ENCODE peak calls at places on chromosomes 5 and 9, in eight cellular contexts. One of them, this sample, is unnamed.

GRCh38 chr5:95393279-95393678 is 2.1 kb downstream of the FAM81B start:
- DNase-seq in sciatic nerve: no peak
- DNase-seq in NB4: no peak
- DNase-seq in stimulated activated CD4-positive, alpha-beta T cell treated with anti-CD3 and anti-CD28 coated beads, TNF-alpha, amount 100 ng/mL, for 24 hours: no peak
- DNase-seq in HT1080: no peak
- DNase-seq in NCI-H2029 treated with DMSO at 0.1 percent for 48 hours: no peak
- DNase-seq in IMR-90: no peak
- DNase-seq in foreskin fibroblast: no peak
- DNase-seq in this sample: no peak

GRCh38 chr9:93682155-93682968 is 106.0 kb downstream of the PHF2 start:
- DNase-seq in HT1080: peak; percentile 30
- DNase-seq in foreskin fibroblast: peak; percentile 75
- DNase-seq in NB4: peak; percentile 67
- DNase-seq in NCI-H2029 treated with DMSO at 0.1 percent for 48 hours: peak; percentile 45
- DNase-seq in stimulated activated CD4-positive, alpha-beta T cell treated with anti-CD3 and anti-CD28 coated beads, TNF-alpha, amount 100 ng/mL, for 24 hours: peak; percentile 40
- DNase-seq in sciatic nerve: peak; percentile 76
- DNase-seq in IMR-90: peak; percentile 23
- DNase-seq in this sample: peak; percentile 35

GRCh38 chr5:93088566-93088965 is 492.5 kb downstream of the NR2F1-AS1 start:
- DNase-seq in foreskin fibroblast: no peak
- DNase-seq in NCI-H2029 treated with DMSO at 0.1 percent for 48 hours: no peak
- DNase-seq in sciatic nerve: no peak
- DNase-seq in HT1080: no peak
- DNase-seq in IMR-90: no peak
- DNase-seq in NB4: no peak
- DNase-seq in stimulated activated CD4-positive, alpha-beta T cell treated with anti-CD3 and anti-CD28 coated beads, TNF-alpha, amount 100 ng/mL, for 24 hours: no peak
- DNase-seq in this sample: peak; percentile 34

GRCh38 chr9:7316967-7317366 is 482.6 kb downstream of the DMAC1 start:
- DNase-seq in NCI-H2029 treated with DMSO at 0.1 percent for 48 hours: no peak
- DNase-seq in sciatic nerve: no peak
- DNase-seq in foreskin fibroblast: no peak
- DNase-seq in HT1080: peak; percentile 11
- DNase-seq in stimulated activated CD4-positive, alpha-beta T cell treated with anti-CD3 and anti-CD28 coated beads, TNF-alpha, amount 100 ng/mL, for 24 hours: no peak
- DNase-seq in IMR-90: no peak
- DNase-seq in NB4: no peak
- DNase-seq in this sample: no peak

GRCh38 chr9:17706347-17706746 is 127.5 kb downstream of the SH3GL2 start:
- DNase-seq in sciatic nerve: no peak
- DNase-seq in foreskin fibroblast: no peak
- DNase-seq in HT1080: no peak
- DNase-seq in stimulated activated CD4-positive, alpha-beta T cell treated with anti-CD3 and anti-CD28 coated beads, TNF-alpha, amount 100 ng/mL, for 24 hours: no peak
- DNase-seq in NB4: no peak
- DNase-seq in IMR-90: no peak
- DNase-seq in NCI-H2029 treated with DMSO at 0.1 percent for 48 hours: no peak
- DNase-seq in this sample: no peak

GRCh38 chr5:67983251-67983941 is 232.2 kb upstream of the PIK3R1 start:
- DNase-seq in IMR-90: peak; percentile 72
- DNase-seq in stimulated activated CD4-positive, alpha-beta T cell treated with anti-CD3 and anti-CD28 coated beads, TNF-alpha, amount 100 ng/mL, for 24 hours: no peak
- DNase-seq in foreskin fibroblast: peak; percentile 86
- DNase-seq in HT1080: peak; percentile 75
- DNase-seq in NB4: peak; percentile 45
- DNase-seq in NCI-H2029 treated with DMSO at 0.1 percent for 48 hours: no peak
- DNase-seq in sciatic nerve: no peak
- DNase-seq in this sample: no peak

GRCh38 chr9:761793-762190 is 79.7 kb upstream of the DMRT1 start:
- DNase-seq in NB4: no peak
- DNase-seq in foreskin fibroblast: no peak
- DNase-seq in HT1080: no peak
- DNase-seq in NCI-H2029 treated with DMSO at 0.1 percent for 48 hours: no peak
- DNase-seq in stimulated activated CD4-positive, alpha-beta T cell treated with anti-CD3 and anti-CD28 coated beads, TNF-alpha, amount 100 ng/mL, for 24 hours: no peak
- DNase-seq in sciatic nerve: no peak
- DNase-seq in IMR-90: no peak
- DNase-seq in this sample: no peak

GRCh38 chr5:177370488-177371119 is 12.9 kb downstream of the RGS14 start:
- DNase-seq in sciatic nerve: peak; percentile 82
- DNase-seq in stimulated activated CD4-positive, alpha-beta T cell treated with anti-CD3 and anti-CD28 coated beads, TNF-alpha, amount 100 ng/mL, for 24 hours: no peak
- DNase-seq in NB4: peak; percentile 59
- DNase-seq in NCI-H2029 treated with DMSO at 0.1 percent for 48 hours: peak; percentile 61
- DNase-seq in foreskin fibroblast: peak; percentile 88
- DNase-seq in HT1080: no peak
- DNase-seq in IMR-90: peak; percentile 82
- DNase-seq in this sample: peak; percentile 73

GRCh38 chr9:113624721-113625120 is 161.2 kb downstream of the RGS3 start:
- DNase-seq in foreskin fibroblast: peak; percentile 87
- DNase-seq in stimulated activated CD4-positive, alpha-beta T cell treated with anti-CD3 and anti-CD28 coated beads, TNF-alpha, amount 100 ng/mL, for 24 hours: no peak
- DNase-seq in NCI-H2029 treated with DMSO at 0.1 percent for 48 hours: no peak
- DNase-seq in NB4: no peak
- DNase-seq in IMR-90: peak; percentile 50
- DNase-seq in HT1080: peak; percentile 84
- DNase-seq in sciatic nerve: no peak
- DNase-seq in this sample: no peak

GRCh38 chr5:77774981-77775772 is 962 bp downstream of the TBCA start:
- DNase-seq in stimulated activated CD4-positive, alpha-beta T cell treated with anti-CD3 and anti-CD28 coated beads, TNF-alpha, amount 100 ng/mL, for 24 hours: no peak
- DNase-seq in HT1080: no peak
- DNase-seq in NB4: peak; percentile 14
- DNase-seq in NCI-H2029 treated with DMSO at 0.1 percent for 48 hours: no peak
- DNase-seq in foreskin fibroblast: no peak
- DNase-seq in IMR-90: no peak
- DNase-seq in sciatic nerve: no peak
- DNase-seq in this sample: peak; percentile 4

GRCh38 chr5:171207256-171207866 is 101.7 kb upstream of the TLX3 start:
- DNase-seq in HT1080: peak; percentile 57
- DNase-seq in NB4: peak; percentile 63
- DNase-seq in IMR-90: peak; percentile 57
- DNase-seq in stimulated activated CD4-positive, alpha-beta T cell treated with anti-CD3 and anti-CD28 coated beads, TNF-alpha, amount 100 ng/mL, for 24 hours: no peak
- DNase-seq in sciatic nerve: no peak
- DNase-seq in NCI-H2029 treated with DMSO at 0.1 percent for 48 hours: no peak
- DNase-seq in foreskin fibroblast: peak; percentile 77
- DNase-seq in this sample: peak; percentile 64

GRCh38 chr5:170524576-170524975 is 20.8 kb downstream of the KCNIP1 start:
- DNase-seq in NCI-H2029 treated with DMSO at 0.1 percent for 48 hours: no peak
- DNase-seq in NB4: no peak
- DNase-seq in sciatic nerve: no peak
- DNase-seq in foreskin fibroblast: no peak
- DNase-seq in HT1080: no peak
- DNase-seq in stimulated activated CD4-positive, alpha-beta T cell treated with anti-CD3 and anti-CD28 coated beads, TNF-alpha, amount 100 ng/mL, for 24 hours: no peak
- DNase-seq in IMR-90: no peak
- DNase-seq in this sample: no peak

GRCh38 chr9:135616621-135617537 is 22.5 kb downstream of the GLT6D1 start:
- DNase-seq in stimulated activated CD4-positive, alpha-beta T cell treated with anti-CD3 and anti-CD28 coated beads, TNF-alpha, amount 100 ng/mL, for 24 hours: no peak
- DNase-seq in sciatic nerve: no peak
- DNase-seq in foreskin fibroblast: no peak
- DNase-seq in HT1080: no peak
- DNase-seq in IMR-90: no peak
- DNase-seq in NCI-H2029 treated with DMSO at 0.1 percent for 48 hours: no peak
- DNase-seq in NB4: no peak
- DNase-seq in this sample: no peak

GRCh38 chr9:99411479-99412100 is 189.5 kb downstream of the SEC61B start:
- DNase-seq in NB4: no peak
- DNase-seq in sciatic nerve: no peak
- DNase-seq in foreskin fibroblast: no peak
- DNase-seq in NCI-H2029 treated with DMSO at 0.1 percent for 48 hours: no peak
- DNase-seq in IMR-90: no peak
- DNase-seq in stimulated activated CD4-positive, alpha-beta T cell treated with anti-CD3 and anti-CD28 coated beads, TNF-alpha, amount 100 ng/mL, for 24 hours: no peak
- DNase-seq in HT1080: no peak
- DNase-seq in this sample: peak; percentile 98

GRCh38 chr9:134942421-134943119 is 24.9 kb upstream of the FCN1 start:
- DNase-seq in stimulated activated CD4-positive, alpha-beta T cell treated with anti-CD3 and anti-CD28 coated beads, TNF-alpha, amount 100 ng/mL, for 24 hours: no peak
- DNase-seq in sciatic nerve: no peak
- DNase-seq in NCI-H2029 treated with DMSO at 0.1 percent for 48 hours: no peak
- DNase-seq in foreskin fibroblast: peak; percentile 26
- DNase-seq in NB4: no peak
- DNase-seq in IMR-90: no peak
- DNase-seq in HT1080: no peak
- DNase-seq in this sample: no peak

GRCh38 chr9:23841304-23841703 is 15.3 kb upstream of the ELAVL2 start:
- DNase-seq in IMR-90: no peak
- DNase-seq in stimulated activated CD4-positive, alpha-beta T cell treated with anti-CD3 and anti-CD28 coated beads, TNF-alpha, amount 100 ng/mL, for 24 hours: no peak
- DNase-seq in HT1080: no peak
- DNase-seq in sciatic nerve: no peak
- DNase-seq in NCI-H2029 treated with DMSO at 0.1 percent for 48 hours: no peak
- DNase-seq in NB4: no peak
- DNase-seq in foreskin fibroblast: no peak
- DNase-seq in this sample: no peak

GRCh38 chr9:14497476-14497875 is 183.5 kb upstream of the NFIB start:
- DNase-seq in stimulated activated CD4-positive, alpha-beta T cell treated with anti-CD3 and anti-CD28 coated beads, TNF-alpha, amount 100 ng/mL, for 24 hours: no peak
- DNase-seq in HT1080: no peak
- DNase-seq in foreskin fibroblast: peak; percentile 33
- DNase-seq in IMR-90: no peak
- DNase-seq in sciatic nerve: no peak
- DNase-seq in NB4: no peak
- DNase-seq in NCI-H2029 treated with DMSO at 0.1 percent for 48 hours: no peak
- DNase-seq in this sample: no peak

GRCh38 chr5:103849934-103850333 is 287.3 kb upstream of the NUDT12 start:
- DNase-seq in NB4: no peak
- DNase-seq in IMR-90: peak; percentile 91
- DNase-seq in NCI-H2029 treated with DMSO at 0.1 percent for 48 hours: no peak
- DNase-seq in stimulated activated CD4-positive, alpha-beta T cell treated with anti-CD3 and anti-CD28 coated beads, TNF-alpha, amount 100 ng/mL, for 24 hours: no peak
- DNase-seq in sciatic nerve: no peak
- DNase-seq in foreskin fibroblast: peak; percentile 82
- DNase-seq in HT1080: peak; percentile 96
- DNase-seq in this sample: no peak

GRCh38 chr9:73118898-73119554 is 32.6 kb upstream of the ANXA1 start:
- DNase-seq in IMR-90: peak; percentile 77
- DNase-seq in foreskin fibroblast: peak; percentile 85
- DNase-seq in HT1080: peak; percentile 87
- DNase-seq in NCI-H2029 treated with DMSO at 0.1 percent for 48 hours: no peak
- DNase-seq in stimulated activated CD4-positive, alpha-beta T cell treated with anti-CD3 and anti-CD28 coated beads, TNF-alpha, amount 100 ng/mL, for 24 hours: no peak
- DNase-seq in NB4: no peak
- DNase-seq in sciatic nerve: no peak
- DNase-seq in this sample: no peak

GRCh38 chr9:95316794-95317118 is 753 bp downstream of the FANCC start:
- DNase-seq in HT1080: peak; percentile 80
- DNase-seq in sciatic nerve: peak; percentile 76
- DNase-seq in IMR-90: peak; percentile 50
- DNase-seq in foreskin fibroblast: peak; percentile 70
- DNase-seq in NB4: peak; percentile 85
- DNase-seq in NCI-H2029 treated with DMSO at 0.1 percent for 48 hours: peak; percentile 40
- DNase-seq in stimulated activated CD4-positive, alpha-beta T cell treated with anti-CD3 and anti-CD28 coated beads, TNF-alpha, amount 100 ng/mL, for 24 hours: no peak
- DNase-seq in this sample: no peak

GRCh38 chr9:131781069-131781468 is 41.2 kb upstream of the RAPGEF1 start:
- DNase-seq in HT1080: no peak
- DNase-seq in foreskin fibroblast: no peak
- DNase-seq in IMR-90: no peak
- DNase-seq in stimulated activated CD4-positive, alpha-beta T cell treated with anti-CD3 and anti-CD28 coated beads, TNF-alpha, amount 100 ng/mL, for 24 hours: no peak
- DNase-seq in sciatic nerve: no peak
- DNase-seq in NCI-H2029 treated with DMSO at 0.1 percent for 48 hours: peak; percentile 51
- DNase-seq in NB4: peak; percentile 35
- DNase-seq in this sample: no peak

GRCh38 chr9:4211022-4211421 is 88.8 kb downstream of the GLIS3 start:
- DNase-seq in HT1080: no peak
- DNase-seq in stimulated activated CD4-positive, alpha-beta T cell treated with anti-CD3 and anti-CD28 coated beads, TNF-alpha, amount 100 ng/mL, for 24 hours: no peak
- DNase-seq in IMR-90: no peak
- DNase-seq in sciatic nerve: no peak
- DNase-seq in foreskin fibroblast: no peak
- DNase-seq in NCI-H2029 treated with DMSO at 0.1 percent for 48 hours: no peak
- DNase-seq in NB4: no peak
- DNase-seq in this sample: no peak

GRCh38 chr9:38421498-38422211 is 2.6 kb downstream of the IGFBPL1 start:
- DNase-seq in IMR-90: no peak
- DNase-seq in NCI-H2029 treated with DMSO at 0.1 percent for 48 hours: no peak
- DNase-seq in NB4: peak; percentile 23
- DNase-seq in sciatic nerve: no peak
- DNase-seq in foreskin fibroblast: peak; percentile 42
- DNase-seq in HT1080: no peak
- DNase-seq in stimulated activated CD4-positive, alpha-beta T cell treated with anti-CD3 and anti-CD28 coated beads, TNF-alpha, amount 100 ng/mL, for 24 hours: no peak
- DNase-seq in this sample: peak; percentile 99

GRCh38 chr9:123049589-123050222 is 16.2 kb downstream of the GPR21 start:
- DNase-seq in foreskin fibroblast: peak; percentile 78
- DNase-seq in stimulated activated CD4-positive, alpha-beta T cell treated with anti-CD3 and anti-CD28 coated beads, TNF-alpha, amount 100 ng/mL, for 24 hours: no peak
- DNase-seq in NCI-H2029 treated with DMSO at 0.1 percent for 48 hours: peak; percentile 32
- DNase-seq in IMR-90: peak; percentile 24
- DNase-seq in HT1080: no peak
- DNase-seq in NB4: no peak
- DNase-seq in sciatic nerve: no peak
- DNase-seq in this sample: no peak

GRCh38 chr5:68562308-68562707 is 346.8 kb downstream of the PIK3R1 start:
- DNase-seq in NB4: no peak
- DNase-seq in HT1080: no peak
- DNase-seq in stimulated activated CD4-positive, alpha-beta T cell treated with anti-CD3 and anti-CD28 coated beads, TNF-alpha, amount 100 ng/mL, for 24 hours: no peak
- DNase-seq in foreskin fibroblast: peak; percentile 58
- DNase-seq in sciatic nerve: peak; percentile 68
- DNase-seq in NCI-H2029 treated with DMSO at 0.1 percent for 48 hours: peak; percentile 96
- DNase-seq in IMR-90: peak; percentile 44
- DNase-seq in this sample: no peak

GRCh38 chr5:168987540-168988300 is 313.2 kb downstream of the SLIT3 start:
- DNase-seq in NB4: peak; percentile 60
- DNase-seq in NCI-H2029 treated with DMSO at 0.1 percent for 48 hours: peak; percentile 33
- DNase-seq in sciatic nerve: peak; percentile 88
- DNase-seq in stimulated activated CD4-positive, alpha-beta T cell treated with anti-CD3 and anti-CD28 coated beads, TNF-alpha, amount 100 ng/mL, for 24 hours: peak; percentile 22
- DNase-seq in foreskin fibroblast: peak; percentile 87
- DNase-seq in HT1080: peak; percentile 41
- DNase-seq in IMR-90: peak; percentile 58
- DNase-seq in this sample: peak; percentile 79

GRCh38 chr5:77828445-77828844 is 52.3 kb upstream of the TBCA start:
- DNase-seq in foreskin fibroblast: peak; percentile 10
- DNase-seq in stimulated activated CD4-positive, alpha-beta T cell treated with anti-CD3 and anti-CD28 coated beads, TNF-alpha, amount 100 ng/mL, for 24 hours: no peak
- DNase-seq in IMR-90: no peak
- DNase-seq in NCI-H2029 treated with DMSO at 0.1 percent for 48 hours: no peak
- DNase-seq in NB4: no peak
- DNase-seq in HT1080: no peak
- DNase-seq in sciatic nerve: no peak
- DNase-seq in this sample: no peak

GRCh38 chr5:113020461-113021273 is 44.1 kb downstream of the DCP2 start:
- DNase-seq in foreskin fibroblast: peak; percentile 56
- DNase-seq in NB4: no peak
- DNase-seq in HT1080: peak; percentile 98
- DNase-seq in stimulated activated CD4-positive, alpha-beta T cell treated with anti-CD3 and anti-CD28 coated beads, TNF-alpha, amount 100 ng/mL, for 24 hours: no peak
- DNase-seq in sciatic nerve: no peak
- DNase-seq in IMR-90: peak; percentile 87
- DNase-seq in NCI-H2029 treated with DMSO at 0.1 percent for 48 hours: no peak
- DNase-seq in this sample: no peak

GRCh38 chr5:121967187-121967586 is 5.4 kb downstream of the SRFBP1 start:
- DNase-seq in NCI-H2029 treated with DMSO at 0.1 percent for 48 hours: no peak
- DNase-seq in NB4: no peak
- DNase-seq in sciatic nerve: no peak
- DNase-seq in HT1080: no peak
- DNase-seq in stimulated activated CD4-positive, alpha-beta T cell treated with anti-CD3 and anti-CD28 coated beads, TNF-alpha, amount 100 ng/mL, for 24 hours: no peak
- DNase-seq in IMR-90: peak; percentile 66
- DNase-seq in foreskin fibroblast: peak; percentile 72
- DNase-seq in this sample: no peak

GRCh38 chr9:79572032-79572890 is 496 bp downstream of the TLE4 start:
- DNase-seq in IMR-90: peak; percentile 40
- DNase-seq in sciatic nerve: peak; percentile 67
- DNase-seq in foreskin fibroblast: peak; percentile 76
- DNase-seq in NCI-H2029 treated with DMSO at 0.1 percent for 48 hours: no peak
- DNase-seq in NB4: peak; percentile 60
- DNase-seq in HT1080: no peak
- DNase-seq in stimulated activated CD4-positive, alpha-beta T cell treated with anti-CD3 and anti-CD28 coated beads, TNF-alpha, amount 100 ng/mL, for 24 hours: no peak
- DNase-seq in this sample: no peak

GRCh38 chr5:38831909-38832308 is 13.9 kb upstream of the OSMR start:
- DNase-seq in sciatic nerve: no peak
- DNase-seq in HT1080: no peak
- DNase-seq in IMR-90: peak; percentile 45
- DNase-seq in NCI-H2029 treated with DMSO at 0.1 percent for 48 hours: no peak
- DNase-seq in foreskin fibroblast: peak; percentile 54
- DNase-seq in stimulated activated CD4-positive, alpha-beta T cell treated with anti-CD3 and anti-CD28 coated beads, TNF-alpha, amount 100 ng/mL, for 24 hours: no peak
- DNase-seq in NB4: peak; percentile 56
- DNase-seq in this sample: no peak

GRCh38 chr5:53130206-53130605 is 20.6 kb upstream of the MOCS2 start:
- DNase-seq in sciatic nerve: no peak
- DNase-seq in NB4: no peak
- DNase-seq in stimulated activated CD4-positive, alpha-beta T cell treated with anti-CD3 and anti-CD28 coated beads, TNF-alpha, amount 100 ng/mL, for 24 hours: no peak
- DNase-seq in NCI-H2029 treated with DMSO at 0.1 percent for 48 hours: no peak
- DNase-seq in IMR-90: peak; percentile 26
- DNase-seq in foreskin fibroblast: peak; percentile 76
- DNase-seq in HT1080: no peak
- DNase-seq in this sample: no peak

GRCh38 chr5:139232161-139232724 is 34.1 kb upstream of the SIL1 start:
- DNase-seq in stimulated activated CD4-positive, alpha-beta T cell treated with anti-CD3 and anti-CD28 coated beads, TNF-alpha, amount 100 ng/mL, for 24 hours: no peak
- DNase-seq in sciatic nerve: no peak
- DNase-seq in NCI-H2029 treated with DMSO at 0.1 percent for 48 hours: no peak
- DNase-seq in IMR-90: no peak
- DNase-seq in HT1080: no peak
- DNase-seq in NB4: no peak
- DNase-seq in foreskin fibroblast: peak; percentile 56
- DNase-seq in this sample: no peak

GRCh38 chr5:149264432-149265069 is 7.1 kb upstream of the AFAP1L1 start:
- DNase-seq in foreskin fibroblast: no peak
- DNase-seq in NB4: no peak
- DNase-seq in stimulated activated CD4-positive, alpha-beta T cell treated with anti-CD3 and anti-CD28 coated beads, TNF-alpha, amount 100 ng/mL, for 24 hours: no peak
- DNase-seq in NCI-H2029 treated with DMSO at 0.1 percent for 48 hours: peak; percentile 50
- DNase-seq in sciatic nerve: no peak
- DNase-seq in IMR-90: no peak
- DNase-seq in HT1080: no peak
- DNase-seq in this sample: no peak

This sample was measured in SK-N-DZ.